ENCODE peak calls at places on chromosomes 3 and 15, in five cellular contexts. Q, V, S, Y and A are unnamed samples.

GRCh38 chr3:159174715-159175390 is 373.0 kb downstream of the MFSD1 start:
- DNase-seq in Q (no peak), V (no peak), S (no peak), Y (no peak), A (no peak)

GRCh38 chr3:95894820-95895219 is 919.6 kb upstream of the EPHA6 start:
- DNase-seq in Q (no peak), V (no peak), S (no peak), Y (no peak), A (no peak)

GRCh38 chr3:155745795-155746550 is 1.1 kb upstream of the PLCH1 start:
- DNase-seq in Q (no peak), V (no peak), S (peak; percentile 7), Y (no peak), A (peak; percentile 77)

GRCh38 chr3:38614651-38615352 is 34.7 kb downstream of the SCN5A start:
- DNase-seq in Q (no peak), V (no peak), S (no peak), Y (no peak), A (no peak)

GRCh38 chr3:135637033-135637432 is 328.5 kb upstream of the PPP2R3A start:
- DNase-seq in Q (no peak), V (no peak), S (no peak), Y (no peak), A (no peak)

GRCh38 chr3:55180936-55181535 is 253.2 kb upstream of the LRTM1 start:
- DNase-seq in Q (peak; percentile 20), V (peak; percentile 21), S (no peak), Y (no peak), A (no peak)

GRCh38 chr3:112032377-112032776 is 2.2 kb upstream of the TMPRSS7 start:
- DNase-seq in Q (no peak), V (no peak), S (no peak), Y (no peak), A (no peak)

GRCh38 chr3:169304716-169305115 is 358.8 kb downstream of the MECOM start:
- DNase-seq in Q (no peak), V (no peak), S (no peak), Y (no peak), A (no peak)

GRCh38 chr15:57527382-57528091 is 64.2 kb upstream of the MYZAP start:
- DNase-seq in Q (peak; percentile 50), V (peak; percentile 18), S (no peak), Y (no peak), A (peak; percentile 48)

GRCh38 chr3:46110701-46111493 is 83.6 kb upstream of the XCR1 start:
- DNase-seq in Q (peak; percentile 44), V (no peak), S (no peak), Y (no peak), A (no peak)

GRCh38 chr15:50718700-50719125 is 32.1 kb upstream of the TRPM7 start:
- DNase-seq in Q (no peak), V (no peak), S (no peak), Y (peak; percentile 75), A (no peak)

GRCh38 chr3:134437211-134437752 is 48.5 kb downstream of the ANAPC13 start:
- DNase-seq in Q (no peak), V (no peak), S (no peak), Y (no peak), A (no peak)

GRCh38 chr3:37662708-37663107 is 199.0 kb upstream of the CTDSPL start:
- DNase-seq in Q (no peak), V (no peak), S (no peak), Y (no peak), A (no peak)

GRCh38 chr3:87206070-87206469 is 21.0 kb upstream of the CHMP2B start:
- DNase-seq in Q (no peak), V (no peak), S (no peak), Y (no peak), A (no peak)

GRCh38 chr15:48250640-48251076 is 44.6 kb downstream of the SLC12A1 start:
- DNase-seq in Q (peak; percentile 33), V (peak; percentile 22), S (no peak), Y (no peak), A (no peak)

GRCh38 chr3:37742121-37742520 is 119.6 kb upstream of the CTDSPL start:
- DNase-seq in Q (no peak), V (no peak), S (no peak), Y (no peak), A (no peak)

GRCh38 chr3:7871161-7871560 is 630.5 kb upstream of the LMCD1 start:
- DNase-seq in Q (no peak), V (no peak), S (no peak), Y (no peak), A (no peak)

GRCh38 chr3:134291300-134292254 is 40.9 kb upstream of the RYK start:
- DNase-seq in Q (peak; percentile 94), V (no peak), S (no peak), Y (peak; percentile 62), A (peak; percentile 84)

GRCh38 chr3:106552401-106553043 is 683.7 kb upstream of the CBLB start:
- DNase-seq in Q (no peak), V (no peak), S (no peak), Y (no peak), A (no peak)

GRCh38 chr3:78868570-78868969 is 899.2 kb downstream of the ROBO1 start:
- DNase-seq in Q (no peak), V (no peak), S (no peak), Y (no peak), A (no peak)

GRCh38 chr15:96789999-96790398 is 459.5 kb downstream of the NR2F2 start:
- DNase-seq in Q (no peak), V (no peak), S (no peak), Y (no peak), A (no peak)

GRCh38 chr15:67980171-67980570 is 73.9 kb upstream of the PIAS1 start:
- DNase-seq in Q (no peak), V (no peak), S (no peak), Y (no peak), A (no peak)

GRCh38 chr3:185960518-185961288 is 22.9 kb upstream of the TRA2B start:
- DNase-seq in Q (no peak), V (no peak), S (no peak), Y (no peak), A (no peak)